ENCODE peak calls at places on chromosomes 5 and 9, in six cellular contexts. O is SHP77 treated with DMSO at 0.1 percent for 48 hours; X is effector CD8-positive, alpha-beta T cell; H is left lung; N is heart left ventricle; L is CD4-positive, CD25-positive, alpha-beta regulatory T cell. V is an unnamed sample.

GRCh38 chr9:38434833-38435232 is 10.6 kb upstream of the IGFBPL1 start:
- DNase-seq in X (no peak), H (no peak), O (no peak), N (no peak), L (no peak), V (no peak)

GRCh38 chr9:85009251-85009650 is 339.7 kb downstream of the NTRK2 start:
- DNase-seq in H (no peak), L (no peak), O (no peak), N (no peak), X (no peak), V (no peak)

GRCh38 chr5:113182658-113183344 is 206.2 kb downstream of the DCP2 start:
- DNase-seq in L (no peak), X (no peak), O (no peak), H (no peak), N (no peak), V (no peak)

GRCh38 chr5:113615708-113616107 is 102.2 kb downstream of the YTHDC2 start:
- DNase-seq in H (no peak), O (no peak), N (no peak), X (no peak), L (no peak), V (no peak)

GRCh38 chr9:100455470-100455869 is 17.5 kb upstream of the TMEFF1 start:
- DNase-seq in X (no peak), L (no peak), H (no peak), O (no peak), N (no peak), V (no peak)

GRCh38 chr9:131281119-131281965 is 5.0 kb upstream of the FAM78A start:
- DNase-seq in X (no peak), L (no peak), O (no peak), N (no peak), H (no peak), V (no peak)

GRCh38 chr5:82156876-82157275 is 121.3 kb downstream of the RPS23 start:
- DNase-seq in H (no peak), N (no peak), X (no peak), L (no peak), O (no peak), V (no peak)

GRCh38 chr5:113022661-113023060 is 46.1 kb downstream of the DCP2 start:
- DNase-seq in X (no peak), L (peak; percentile 91), O (no peak), H (no peak), N (no peak), V (no peak)